ENCODE peak calls at places on chromosomes 3 and 15, in six cellular contexts. H, V, K, E, Z and Q are unnamed samples.

GRCh38 chr3:129019266-129019665 is 18.2 kb downstream of the EFCC1 start:
- DNase-seq in K (no peak), Z (no peak), E (no peak), V (no peak), H (no peak), Q (no peak)

GRCh38 chr3:8622873-8623725 is 21.5 kb downstream of the SSUH2 start:
- DNase-seq in V (no peak), K (peak; percentile 61), E (peak; percentile 87), Z (peak; percentile 52), H (peak; percentile 42), Q (peak; percentile 31)

GRCh38 chr3:186849392-186849975 is 7.0 kb downstream of the ADIPOQ start:
- DNase-seq in E (no peak), K (peak; percentile 43), H (no peak), Z (peak; percentile 29), V (no peak), Q (no peak)

GRCh38 chr3:100260081-100260684 is 609 bp upstream of the TBC1D23 start:
- DNase-seq in Z (no peak), E (peak; percentile 50), K (no peak), V (no peak), H (peak; percentile 11), Q (no peak)

GRCh38 chr15:41543521-41543870 is 561 bp downstream of the RPAP1 start:
- DNase-seq in Z (no peak), E (no peak), H (no peak), K (no peak), V (no peak), Q (no peak)

GRCh38 chr3:185651971-185652370 is 65.9 kb downstream of the SENP2 start:
- DNase-seq in V (no peak), K (no peak), E (no peak), H (no peak), Z (no peak), Q (no peak)

GRCh38 chr3:48960841-48961413 is 29.1 kb upstream of the P4HTM start:
- DNase-seq in Z (no peak), V (no peak), H (no peak), E (no peak), K (no peak), Q (no peak)

GRCh38 chr3:127325630-127325961 is 37.8 kb upstream of the PRR20G start:
- DNase-seq in V (no peak), K (no peak), H (no peak), E (no peak), Z (no peak), Q (no peak)

GRCh38 chr3:61926913-61927312 is 365.5 kb downstream of the PTPRG start:
- DNase-seq in E (no peak), V (no peak), K (no peak), H (no peak), Z (no peak), Q (no peak)

GRCh38 chr3:107976204-107976775 is 114.5 kb downstream of the CD47 start:
- DNase-seq in K (no peak), E (no peak), H (no peak), Z (no peak), V (no peak), Q (no peak)